ENCODE peak calls at places on chromosomes 12 and 14, in five cellular contexts. H is central memory CD4-positive, alpha-beta T cell; D is stimulated activated CD8-positive, alpha-beta memory T cell treated with anti-CD3 and anti-CD28 coated beads, Interleukin-15, amount 100 ng/mL, for 1 hour; T is stimulated activated CD4-positive, alpha-beta T cell treated with anti-CD3 and anti-CD28 coated beads, TNF-alpha, amount 100 ng/mL, for 24 hours; N is heart right ventricle. G is an unnamed sample.

GRCh38 chr14:33477752-33478151 is 473.1 kb downstream of the EGLN3 start:
- DNase-seq in H (no peak), D (no peak), T (no peak), N (no peak), G (no peak)

GRCh38 chr14:38278035-38278434 is 22.1 kb upstream of the CLEC14A start:
- DNase-seq in H (no peak), D (no peak), T (no peak), N (no peak), G (peak)

GRCh38 chr12:70648831-70649230 is 11.6 kb upstream of the PTPRB start:
- DNase-seq in H (no peak), D (no peak), T (no peak), N (no peak), G (peak)

GRCh38 chr12:1907652-1908611 is 10.5 kb downstream of the CACNA2D4 start:
- DNase-seq in H (peak), D (peak), T (peak), N (no peak), G (no peak)

GRCh38 chr14:68882235-68882634 is 89.4 kb upstream of the ZFP36L1 start:
- DNase-seq in H (no peak), D (no peak), T (no peak), N (no peak), G (no peak)

GRCh38 chr12:53219116-53219955 is 12.3 kb upstream of the ITGB7 start:
- DNase-seq in H (peak), D (no peak), T (peak), N (peak), G (peak)

GRCh38 chr14:79356040-79356439 is 855.3 kb downstream of the DIO2 start:
- DNase-seq in H (no peak), D (no peak), T (no peak), N (no peak), G (peak)

GRCh38 chr12:13347241-13348043 is 150.9 kb downstream of the EMP1 start:
- DNase-seq in H (no peak), D (no peak), T (peak), N (no peak), G (peak)

GRCh38 chr12:87085286-87085685 is 829.1 kb upstream of the MGAT4C start:
- DNase-seq in H (no peak), D (no peak), T (no peak), N (no peak), G (no peak)

GRCh38 chr12:67269632-67270578 is 747 bp downstream of the CAND1 start:
- DNase-seq in H (peak), D (peak), T (peak), N (peak), G (peak)

GRCh38 chr14:24196071-24197061 is 1.1 kb upstream of the TM9SF1 start:
- DNase-seq in H (no peak), D (no peak), T (no peak), N (no peak), G (peak)

GRCh38 chr14:34792593-34792992 is 78.2 kb upstream of the CFL2 start:
- DNase-seq in H (no peak), D (no peak), T (no peak), N (no peak), G (no peak)

GRCh38 chr12:112908548-112908947 is 1.8 kb downstream of the OAS1 start:
- DNase-seq in H (peak), D (no peak), T (no peak), N (no peak), G (no peak)

GRCh38 chr14:91331761-91332447 is 85.7 kb downstream of the CCDC88C start:
- DNase-seq in H (no peak), D (no peak), T (no peak), N (no peak), G (no peak)

GRCh38 chr12:53219956-53220856 is 11.8 kb downstream of the RARG start:
- DNase-seq in H (peak), D (peak), T (peak), N (peak), G (peak)

GRCh38 chr12:115337693-115338543 is 653.9 kb upstream of the TBX3 start:
- DNase-seq in H (no peak), D (no peak), T (no peak), N (peak), G (peak)

GRCh38 chr12:92762773-92763172 is 60.0 kb downstream of the PLEKHG7 start:
- DNase-seq in H (no peak), D (no peak), T (no peak), N (no peak), G (no peak)

GRCh38 chr14:24996930-24997329 is 53.0 kb downstream of the STXBP6 start:
- DNase-seq in H (no peak), D (no peak), T (no peak), N (no peak), G (no peak)

GRCh38 chr14:77040995-77041744 is 12.7 kb upstream of the IRF2BPL start:
- DNase-seq in H (peak), D (no peak), T (peak), N (no peak), G (no peak)

GRCh38 chr14:67725171-67725570 is 23.5 kb downstream of the RDH12 start:
- DNase-seq in H (no peak), D (no peak), T (no peak), N (no peak), G (no peak)

GRCh38 chr12:114669501-114670256 is 14.3 kb downstream of the TBX3 start:
- DNase-seq in H (no peak), D (no peak), T (no peak), N (no peak), G (no peak)

GRCh38 chr12:45912774-45913173 is 77.6 kb downstream of the SCAF11 start:
- DNase-seq in H (no peak), D (no peak), T (no peak), N (no peak), G (no peak)

GRCh38 chr14:60197629-60198318 is 32.6 kb upstream of the DHRS7 start:
- DNase-seq in H (no peak), D (no peak), T (no peak), N (no peak), G (no peak)

GRCh38 chr14:54002653-54003052 is 46.0 kb upstream of the BMP4 start:
- DNase-seq in H (no peak), D (no peak), T (no peak), N (no peak), G (peak)

GRCh38 chr14:50531595-50532501 is 521 bp downstream of the MAP4K5 start:
- DNase-seq in H (peak), D (no peak), T (peak), N (peak), G (peak)

GRCh38 chr12:11500222-11500860 is 105.0 kb upstream of the PRB2 start:
- DNase-seq in H (peak), D (peak), T (peak), N (peak), G (peak)

GRCh38 chr12:1660304-1661187 is 30.3 kb upstream of the ADIPOR2 start:
- DNase-seq in H (peak), D (peak), T (peak), N (peak), G (peak)

GRCh38 chr12:109612975-109613502 is 39.4 kb downstream of the MVK start:
- DNase-seq in H (no peak), D (no peak), T (no peak), N (no peak), G (peak)

GRCh38 chr12:59122784-59123183 is 202.5 kb upstream of the LRIG3 start:
- DNase-seq in H (no peak), D (no peak), T (no peak), N (no peak), G (peak)

GRCh38 chr12:47088021-47088944 is 8.5 kb upstream of the AMIGO2 start:
- DNase-seq in H (no peak), D (no peak), T (no peak), N (no peak), G (peak)

GRCh38 chr12:124764451-124764850 is 99.2 kb downstream of the SCARB1 start:
- DNase-seq in H (no peak), D (no peak), T (no peak), N (no peak), G (peak)

GRCh38 chr12:119061208-119061796 is 80.0 kb downstream of the SRRM4 start:
- DNase-seq in H (no peak), D (no peak), T (peak), N (peak), G (peak)

GRCh38 chr12:122403115-122403770 is 19.2 kb downstream of the CLIP1 start:
- DNase-seq in H (no peak), D (no peak), T (no peak), N (no peak), G (no peak)

GRCh38 chr14:74478996-74479635 is 14.0 kb downstream of the NPC2 start:
- DNase-seq in H (no peak), D (no peak), T (no peak), N (no peak), G (peak)

GRCh38 chr12:105041186-105041585 is 43.1 kb downstream of the ALDH1L2 start:
- DNase-seq in H (no peak), D (no peak), T (no peak), N (no peak), G (peak)

GRCh38 chr14:65206448-65207096 is 104.3 kb upstream of the MAX start:
- DNase-seq in H (no peak), D (no peak), T (no peak), N (no peak), G (no peak)

GRCh38 chr14:25150934-25151790 is 101.2 kb upstream of the STXBP6 start:
- DNase-seq in H (no peak), D (no peak), T (no peak), N (no peak), G (peak)

G was measured in cardiac fibroblast.